ENCODE peak calls at places on chromosome 9, in five cellular contexts. U is HS-27A; M is CD8-positive, alpha-beta T cell; A is Caki2; Z is COLO829. L is an unnamed sample.

GRCh38 chr9:137277329-137278041 is at the start of gene TOR4A:
- DNase-seq in U (peak; percentile 51), A (peak; percentile 83), Z (no peak), M (no peak), L (peak; percentile 64)

GRCh38 chr9:74521009-74521408 is 23.9 kb downstream of the RORB start:
- DNase-seq in Z (no peak), U (no peak), M (no peak), A (no peak), L (no peak)

GRCh38 chr9:2132484-2133082 is 117.4 kb downstream of the SMARCA2 start:
- DNase-seq in M (no peak), A (no peak), U (no peak), Z (no peak), L (peak; percentile 16)

GRCh38 chr9:98086461-98086860 is 29.9 kb downstream of the NANS start:
- DNase-seq in M (no peak), U (no peak), Z (no peak), A (no peak), L (no peak)

GRCh38 chr9:93658184-93658925 is 82.0 kb downstream of the PHF2 start:
- DNase-seq in U (no peak), A (no peak), Z (no peak), M (no peak), L (no peak)

GRCh38 chr9:96057155-96057554 is 181.7 kb downstream of the ERCC6L2 start:
- DNase-seq in U (no peak), Z (peak; percentile 25), M (no peak), A (no peak), L (no peak)

GRCh38 chr9:17481565-17481964 is 97.3 kb upstream of the SH3GL2 start:
- DNase-seq in M (no peak), Z (no peak), A (no peak), U (no peak), L (no peak)

GRCh38 chr9:108953983-108954574 is 19.9 kb downstream of the ABITRAM start:
- DNase-seq in Z (peak; percentile 66), A (peak; percentile 10), M (no peak), U (no peak), L (peak; percentile 9)

GRCh38 chr9:137371966-137372651 is 50.9 kb downstream of the EXD3 start:
- DNase-seq in U (no peak), A (no peak), M (no peak), Z (no peak), L (no peak)

GRCh38 chr9:33687779-33688178 is 107.6 kb upstream of the PRSS3 start:
- DNase-seq in A (peak; percentile 27), U (no peak), Z (peak; percentile 56), M (no peak), L (no peak)

GRCh38 chr9:131836607-131837315 is 96.9 kb upstream of the RAPGEF1 start:
- DNase-seq in U (no peak), A (no peak), M (no peak), Z (no peak), L (no peak)

L was measured in HS-5.